ENCODE peak calls at places on chromosomes 7 and 10, in nine cellular contexts. U is SHP77; T is fibroblast of the aortic adventitia; R is naive thymus-derived CD4-positive, alpha-beta T cell; B is MV-4-11; I is NCI-H1092; S is mesendoderm; J is GM04503; Z is activated CD4-positive, alpha-beta T cell treated with anti-CD3 and anti-CD28 coated beads, Interleukin-2, amount 50 U/mL, for 4 hours. C is an unnamed sample.

GRCh38 chr7:36119005-36119711 is 33.9 kb upstream of the EEPD1 start:
- DNase-seq in Z (no peak), S (no peak), B (peak), I (no peak), R (no peak), J (peak), U (no peak), T (peak), C (peak)

GRCh38 chr7:49483142-49483541 is 290.3 kb upstream of the VWC2 start:
- DNase-seq in Z (no peak), I (no peak), U (no peak), S (peak), T (no peak), R (no peak), J (no peak), B (no peak), C (no peak)

GRCh38 chr10:88874271-88874670 is 5.8 kb upstream of the STAMBPL1 start:
- DNase-seq in J (no peak), T (no peak), B (no peak), Z (no peak), S (no peak), R (no peak), I (no peak), U (no peak), C (no peak)

GRCh38 chr10:17992266-17992665 is 40.5 kb downstream of the SLC39A12 start:
- DNase-seq in S (no peak), R (no peak), Z (no peak), B (no peak), I (no peak), U (no peak), T (no peak), J (no peak), C (no peak)

GRCh38 chr10:103584216-103585010 is 90.9 kb downstream of the NEURL1 start:
- DNase-seq in U (no peak), R (peak), Z (peak), S (no peak), B (peak), J (no peak), I (no peak), T (no peak), C (peak)

GRCh38 chr7:68511281-68511680 is 1087.0 kb upstream of the AUTS2 start:
- DNase-seq in Z (no peak), I (peak), U (no peak), R (no peak), J (no peak), T (no peak), S (peak), B (no peak), C (peak)

GRCh38 chr10:22321156-22321711 is 335 bp downstream of the BMI1 start:
- DNase-seq in U (peak), B (peak), R (peak), J (no peak), I (no peak), Z (peak), S (peak), T (peak), C (peak)

GRCh38 chr7:99679400-99680191 is at the start of gene CYP3A5:
- DNase-seq in S (no peak), Z (no peak), J (no peak), U (peak), T (peak), R (no peak), I (no peak), B (no peak), C (no peak)

GRCh38 chr10:88810196-88810961 is 7.8 kb downstream of the LIPM start:
- DNase-seq in I (peak), R (peak), U (peak), B (peak), T (peak), J (no peak), S (peak), Z (peak), C (peak)

GRCh38 chr10:61376908-61377368 is 76.2 kb downstream of the TMEM26 start:
- DNase-seq in J (no peak), Z (no peak), U (no peak), S (no peak), I (no peak), B (no peak), R (no peak), T (no peak), C (no peak)

GRCh38 chr7:105177026-105177425 is 163.0 kb downstream of the KMT2E start:
- DNase-seq in J (no peak), I (no peak), Z (no peak), T (no peak), B (no peak), R (no peak), U (no peak), S (no peak), C (no peak)

GRCh38 chr10:126857178-126857806 is 47.9 kb upstream of the DOCK1 start:
- DNase-seq in U (no peak), S (no peak), I (no peak), B (no peak), R (no peak), Z (no peak), J (no peak), T (no peak), C (no peak)

GRCh38 chr7:36132025-36132424 is 21.0 kb upstream of the EEPD1 start:
- DNase-seq in U (no peak), B (no peak), J (no peak), R (no peak), Z (no peak), T (no peak), I (no peak), S (no peak), C (no peak)

GRCh38 chr7:29154076-29154475 is 7.7 kb upstream of the CPVL start:
- DNase-seq in T (no peak), J (no peak), S (no peak), B (no peak), R (no peak), U (no peak), I (no peak), Z (no peak), C (no peak)